ENCODE peak calls at places on chromosomes 16 and 17, in nine cellular contexts. Q is type B pancreatic cell, T is fibroblast of the aortic adventitia, V is left ventricle myocardium inferior, E is SK-N-SH, M is AG04450, A is nephron progenitor cell, U is fibroblast of lung, H is OCI-LY7. F is an unnamed sample.

GRCh38 chr17:48149174-48150106 is 41.9 kb downstream of the SNX11 start:
- DNase-seq in T (no peak), E (peak; percentile 50), A (peak; percentile 21), H (peak; percentile 8), Q (no peak), M (no peak), U (no peak), V (no peak), F (no peak)

GRCh38 chr17:43530303-43531081 is 15.6 kb downstream of the ETV4 start:
- DNase-seq in V (peak; percentile 63), A (peak; percentile 97), E (no peak), M (peak; percentile 90), U (peak; percentile 95), H (no peak), T (peak; percentile 75), Q (peak; percentile 91), F (no peak)

GRCh38 chr17:68565656-68566055 is 35.5 kb downstream of the FAM20A start:
- DNase-seq in M (no peak), E (no peak), V (no peak), A (no peak), T (no peak), U (no peak), Q (no peak), H (no peak), F (no peak)

GRCh38 chr17:74309902-74310301 is 16.1 kb upstream of the KIF19 start:
- DNase-seq in H (no peak), A (no peak), T (no peak), M (no peak), Q (no peak), E (no peak), V (no peak), U (no peak), F (no peak)

GRCh38 chr17:79953335-79953734 is 82.3 kb downstream of the TBC1D16 start:
- DNase-seq in V (no peak), U (no peak), H (no peak), A (no peak), Q (peak; percentile 11), M (no peak), E (no peak), T (no peak), F (no peak)

GRCh38 chr16:74698220-74698619 is 2.4 kb downstream of the MLKL start:
- DNase-seq in U (no peak), V (no peak), T (peak; percentile 2), M (no peak), E (no peak), A (no peak), Q (no peak), H (no peak), F (peak; percentile 62)

GRCh38 chr17:45813051-45813731 is 29.1 kb downstream of the CRHR1 start:
- DNase-seq in H (no peak), T (no peak), V (no peak), M (no peak), Q (no peak), U (no peak), A (peak; percentile 78), E (peak; percentile 65), F (no peak)

GRCh38 chr17:48727415-48728175 is 955 bp downstream of the HOXB13 start:
- DNase-seq in Q (no peak), M (no peak), E (no peak), T (no peak), A (no peak), V (no peak), H (no peak), U (no peak), F (no peak)

GRCh38 chr17:8253801-8254200 is 4.7 kb downstream of the PFAS start:
- DNase-seq in M (no peak), U (peak; percentile 2), A (no peak), E (no peak), T (peak; percentile 2), V (no peak), Q (no peak), H (peak; percentile 18), F (no peak)

GRCh38 chr16:54806378-54806777 is 124.3 kb upstream of the IRX5 start:
- DNase-seq in T (no peak), V (no peak), E (no peak), U (no peak), Q (no peak), H (no peak), A (no peak), M (no peak), F (no peak)

GRCh38 chr17:4852504-4853075 is 19.4 kb downstream of the MINK1 start:
- DNase-seq in Q (no peak), A (no peak), T (peak; percentile 64), E (peak; percentile 48), V (no peak), U (peak; percentile 54), H (no peak), M (peak; percentile 38), F (no peak)

GRCh38 chr17:73304438-73304837 is 7.4 kb downstream of the CDC42EP4 start:
- DNase-seq in A (no peak), U (no peak), H (no peak), T (no peak), M (no peak), V (no peak), E (no peak), Q (no peak), F (no peak)

GRCh38 chr16:58127634-58128033 is 1.5 kb downstream of the CFAP20 start:
- DNase-seq in E (no peak), A (no peak), T (peak; percentile 20), V (no peak), U (no peak), M (no peak), Q (no peak), H (peak; percentile 28), F (no peak)

GRCh38 chr16:2160915-2161551 is 5.5 kb downstream of the TRAF7 start:
- DNase-seq in E (no peak), Q (no peak), T (peak; percentile 70), A (no peak), U (peak; percentile 68), V (peak; percentile 58), M (no peak), H (no peak), F (peak; percentile 75)

GRCh38 chr16:17346774-17347569 is 123.8 kb downstream of the XYLT1 start:
- DNase-seq in U (no peak), M (no peak), E (no peak), H (peak; percentile 43), Q (no peak), V (no peak), A (no peak), T (no peak), F (peak; percentile 38)

GRCh38 chr16:55120408-55120807 is 189.7 kb downstream of the IRX5 start:
- DNase-seq in Q (no peak), E (peak; percentile 50), V (no peak), H (no peak), M (no peak), T (no peak), U (no peak), A (no peak), F (no peak)

DNA sequence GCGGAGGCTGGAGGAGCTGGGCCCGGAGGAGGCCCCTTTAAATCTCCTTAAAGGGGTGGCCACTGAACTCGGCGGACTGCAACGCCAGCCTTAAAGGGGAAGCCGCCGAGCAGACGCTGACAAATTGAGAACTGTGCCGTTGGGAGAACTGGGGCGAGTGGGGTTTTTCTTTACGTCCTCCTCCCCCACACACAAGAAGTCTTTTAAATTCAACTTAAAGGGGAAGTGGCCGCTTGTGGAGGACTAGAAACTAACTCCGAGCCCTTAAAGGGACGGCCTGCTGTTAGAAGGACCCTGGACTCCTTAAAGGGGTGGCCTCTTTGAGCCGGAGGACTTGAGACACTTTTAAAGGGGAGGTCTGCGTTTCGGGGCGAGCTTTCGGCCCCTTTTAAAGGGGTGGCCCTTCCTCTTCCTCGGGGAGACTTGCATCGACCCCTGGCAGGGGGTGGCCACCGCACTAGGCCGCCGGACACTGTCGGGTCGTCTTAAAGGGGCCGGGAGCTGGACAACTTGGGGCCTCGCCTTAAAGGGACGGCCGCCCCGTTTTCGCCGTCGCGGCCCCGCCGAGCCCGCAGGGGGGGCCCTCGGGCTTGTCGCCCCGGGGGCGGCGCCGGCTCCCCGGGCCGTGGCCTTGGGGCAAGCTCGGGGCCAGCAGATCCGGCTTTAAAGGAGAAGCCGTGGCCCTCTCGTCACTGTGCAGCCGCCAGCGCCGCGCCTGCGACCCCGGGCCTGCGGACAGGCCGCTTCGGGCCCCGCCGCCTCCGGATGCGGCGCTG is 688 bp downstream of the FBRS start:
- DNase-seq in A (peak; percentile 72), M (peak; percentile 96), T (peak; percentile 98), E (peak; percentile 87), Q (peak; percentile 81), V (peak; percentile 76), H (peak; percentile 98), U (peak; percentile 96), F (peak; percentile 91)
- TF ChIP-seq CTCF in A (no peak), M (no peak), T (no peak), E (peak; percentile 31), Q (peak; percentile 28), V (peak; percentile 9), H (peak; percentile 45), U (no peak), F (peak; percentile 33)

GRCh38 chr17:81401727-81402529 is 6.7 kb downstream of the BAHCC1 start:
- DNase-seq in M (no peak), T (peak; percentile 57), H (peak; percentile 65), U (peak; percentile 63), A (no peak), E (peak; percentile 81), V (peak; percentile 61), Q (no peak), F (no peak)
- TF ChIP-seq CTCF in M (peak; percentile 30), T (peak; percentile 45), H (peak; percentile 81), U (peak; percentile 39), A (no peak), E (peak; percentile 63), V (peak; percentile 33), Q (peak; percentile 35), F (peak; percentile 36)

GRCh38 chr16:30482366-30482765 is 9.8 kb downstream of the ITGAL start:
- DNase-seq in A (no peak), T (peak; percentile 6), Q (no peak), E (no peak), V (no peak), H (no peak), M (no peak), U (no peak), F (no peak)
- TF ChIP-seq CTCF in A (no peak), T (peak; percentile 37), Q (peak; percentile 31), E (peak; percentile 37), V (no peak), H (peak; percentile 32), M (peak; percentile 22), U (peak; percentile 36), F (no peak)

GRCh38 chr17:16378631-16379282 is 2.1 kb upstream of the UBB start:
- DNase-seq in H (no peak), E (no peak), T (no peak), U (no peak), V (no peak), M (no peak), Q (no peak), A (no peak), F (no peak)

GRCh38 chr17:16381496-16381820 is 567 bp downstream of the UBB start:
- DNase-seq in U (peak; percentile 45), M (no peak), A (no peak), H (no peak), E (no peak), Q (no peak), T (peak; percentile 49), V (no peak), F (peak; percentile 19)

GRCh38 chr17:16383216-16383615 is 2.3 kb downstream of the UBB start:
- DNase-seq in H (no peak), U (no peak), T (no peak), V (no peak), Q (no peak), E (no peak), A (no peak), M (no peak), F (no peak)

GRCh38 chr17:16379654-16380053 is 1.2 kb upstream of the UBB start:
- DNase-seq in Q (no peak), H (no peak), M (no peak), A (no peak), T (no peak), U (no peak), E (no peak), V (no peak), F (no peak)

GRCh38 chr17:16380640-16381495 is at the start of gene UBB:
- DNase-seq in Q (peak; percentile 96), A (peak; percentile 93), T (peak; percentile 98), H (peak; percentile 98), V (peak; percentile 97), E (peak; percentile 95), M (peak; percentile 99), U (peak; percentile 99), F (peak; percentile 94)
- TF ChIP-seq CTCF in Q (peak; percentile 29), A (no peak), T (no peak), H (peak; percentile 42), V (no peak), E (peak; percentile 12), M (no peak), U (no peak), F (peak; percentile 25)